ENCODE peak calls at places on chromosomes 1 and 21, in four cellular contexts. J is NCI-H2081; B is stimulated activated CD4-positive, alpha-beta T cell treated with anti-CD3 and anti-CD28 coated beads, Interleukin-1b, Interleukin-23, amount 100 ng/mL, for 4 hours; V is GM12891. D is an unnamed sample.
A peak's percentile ranks its signal among the peaks of the same experiment; 100 is the strongest.

GRCh38 chr1:183273300-183273699 is 87.2 kb downstream of the LAMC2 start:
- DNase-seq in J (no peak), B (no peak), V (no peak), D (no peak)

GRCh38 chr1:51218570-51218969 is 17.5 kb upstream of the RNF11 start:
- DNase-seq in J (no peak), B (no peak), V (no peak), D (no peak)

GRCh38 chr21:45865106-45865835 is 116.3 kb upstream of the COL6A1 start:
- DNase-seq in J (no peak), B (no peak), V (no peak), D (no peak)

GRCh38 chr1:223731076-223731770 is 18.9 kb downstream of the CAPN2 start:
- DNase-seq in J (no peak), B (no peak), V (no peak), D (peak; percentile 46)

GRCh38 chr1:6440198-6441126 is 15.9 kb downstream of the ESPN start:
- DNase-seq in J (peak; percentile 46), B (peak; percentile 58), V (peak; percentile 60), D (peak; percentile 87)

GRCh38 chr1:7534061-7534825 is 236.9 kb upstream of the VAMP3 start:
- DNase-seq in J (peak; percentile 60), B (no peak), V (no peak), D (no peak)

GRCh38 chr1:85465791-85466134 is 804 bp upstream of the DDAH1 start:
- DNase-seq in J (no peak), B (no peak), V (no peak), D (no peak)

GRCh38 chr1:22641906-22642636 is 1.4 kb upstream of the C1QC start:
- DNase-seq in J (peak; percentile 67), B (peak; percentile 61), V (peak; percentile 89), D (peak; percentile 82)

GRCh38 chr1:203077367-203077766 is 8.4 kb downstream of the MYOG start:
- DNase-seq in J (no peak), B (no peak), V (no peak), D (no peak)

GRCh38 chr1:2989185-2989584 is 32.1 kb upstream of the ACTRT2 start:
- DNase-seq in J (no peak), B (no peak), V (no peak), D (no peak)

GRCh38 chr1:54325705-54326461 is 80.3 kb downstream of the SSBP3 start:
- DNase-seq in J (peak; percentile 23), B (no peak), V (no peak), D (no peak)

GRCh38 chr1:58251415-58252073 is 295.0 kb downstream of the OMA1 start:
- DNase-seq in J (no peak), B (no peak), V (peak; percentile 12), D (no peak)

GRCh38 chr1:53657256-53657805 is 81.6 kb downstream of the GLIS1 start:
- DNase-seq in J (no peak), B (no peak), V (no peak), D (no peak)

GRCh38 chr1:185585770-185586169 is 148.4 kb upstream of the HMCN1 start:
- DNase-seq in J (no peak), B (no peak), V (no peak), D (no peak)

GRCh38 chr1:97930472-97930871 is 9.6 kb upstream of the DPYD start:
- DNase-seq in J (no peak), B (no peak), V (no peak), D (no peak)

GRCh38 chr1:203368624-203369451 is 17.9 kb upstream of the FMOD start:
- DNase-seq in J (no peak), B (no peak), V (no peak), D (peak; percentile 54)

GRCh38 chr1:121587777-121588176 is 403.0 kb downstream of the SRGAP2C start:
- DNase-seq in J (no peak), B (no peak), V (no peak), D (no peak)

GRCh38 chr21:44710294-44710665 is 1.1 kb downstream of the TSPEAR start:
- DNase-seq in J (no peak), B (no peak), V (no peak), D (no peak)

GRCh38 chr1:53616511-53616910 is 122.5 kb downstream of the GLIS1 start:
- DNase-seq in J (no peak), B (no peak), V (no peak), D (no peak)

GRCh38 chr1:30339866-30340265 is 383.5 kb downstream of the MATN1 start:
- DNase-seq in J (no peak), B (no peak), V (no peak), D (no peak)

GRCh38 chr1:42620307-42620706 is 37.9 kb upstream of the PPIH start:
- DNase-seq in J (no peak), B (no peak), V (no peak), D (no peak)

GRCh38 chr1:2951856-2952255 is 69.4 kb upstream of the ACTRT2 start:
- DNase-seq in J (no peak), B (no peak), V (no peak), D (no peak)

GRCh38 chr21:26846036-26846931 is 1.1 kb upstream of the ADAMTS1 start:
- DNase-seq in J (no peak), B (no peak), V (no peak), D (peak; percentile 63)

GRCh38 chr1:21590906-21591301 is 78.3 kb downstream of the RAP1GAP start:
- DNase-seq in J (no peak), B (no peak), V (no peak), D (no peak)

GRCh38 chr1:208848854-208849253 is 604.7 kb upstream of the PLXNA2 start:
- DNase-seq in J (no peak), B (no peak), V (no peak), D (no peak)

GRCh38 chr1:77281491-77282186 is at the start of gene AK5:
- DNase-seq in J (peak; percentile 34), B (peak; percentile 31), V (peak; percentile 47), D (no peak)

GRCh38 chr1:11645670-11646265 is 8.5 kb downstream of the FBXO2 start:
- DNase-seq in J (peak; percentile 77), B (peak; percentile 76), V (peak; percentile 53), D (peak; percentile 82)

GRCh38 chr1:183898610-183899009 is 93.7 kb downstream of the RGL1 start:
- DNase-seq in J (no peak), B (no peak), V (no peak), D (no peak)

GRCh38 chr1:237042892-237043576 is 1.1 kb downstream of the RYR2 start:
- DNase-seq in J (no peak), B (no peak), V (peak; percentile 11), D (no peak)